ENCODE peak calls at places on chromosomes 1 and 21, in four cellular contexts. One of them, this sample, is unnamed.

GRCh38 chr21:41802185-41802584 is 35.3 kb upstream of the RIPK4 start:
- DNase-seq in GM12891: no peak
- DNase-seq in IMR-90: no peak
- DNase-seq in Peyer's patch: no peak
- DNase-seq in this sample: no peak

GRCh38 chr1:197252981-197253380 is 15.1 kb upstream of the CRB1 start:
- DNase-seq in IMR-90: no peak
- DNase-seq in Peyer's patch: no peak
- DNase-seq in GM12891: no peak
- DNase-seq in this sample: no peak

GRCh38 chr1:201138311-201138840 is 11.4 kb upstream of the ASCL5 start:
- DNase-seq in IMR-90: no peak
- DNase-seq in GM12891: no peak
- DNase-seq in Peyer's patch: no peak
- DNase-seq in this sample: no peak

GRCh38 chr1:28374297-28374696 is 4.8 kb downstream of the PHACTR4 start:
- DNase-seq in GM12891: no peak
- DNase-seq in IMR-90: peak
- DNase-seq in Peyer's patch: no peak
- DNase-seq in this sample: no peak

GRCh38 chr1:26785611-26786436 is 1.9 kb upstream of the PIGV start:
- DNase-seq in Peyer's patch: no peak
- DNase-seq in IMR-90: peak
- DNase-seq in GM12891: no peak
- DNase-seq in this sample: peak

GRCh38 chr1:213925783-213926182 is 62.0 kb upstream of the PROX1 start:
- DNase-seq in GM12891: no peak
- DNase-seq in IMR-90: no peak
- DNase-seq in Peyer's patch: no peak
- DNase-seq in this sample: no peak

GRCh38 chr1:21295059-21295401 is 4.8 kb upstream of the ECE1 start:
- DNase-seq in GM12891: no peak
- DNase-seq in Peyer's patch: no peak
- DNase-seq in IMR-90: peak
- DNase-seq in this sample: no peak

GRCh38 chr1:99855914-99856450 is 5.8 kb downstream of the AGL start:
- DNase-seq in Peyer's patch: no peak
- DNase-seq in IMR-90: peak
- DNase-seq in GM12891: no peak
- DNase-seq in this sample: no peak

GRCh38 chr1:27656157-27656893 is 15.7 kb downstream of the IFI6 start:
- DNase-seq in GM12891: no peak
- DNase-seq in Peyer's patch: no peak
- DNase-seq in IMR-90: peak
- DNase-seq in this sample: no peak

GRCh38 chr1:44609412-44609767 is 64.9 kb downstream of the TMEM53 start:
- DNase-seq in IMR-90: peak
- DNase-seq in GM12891: no peak
- DNase-seq in Peyer's patch: peak
- DNase-seq in this sample: peak

GRCh38 chr1:168057921-168058320 is 78.8 kb downstream of the GPR161 start:
- DNase-seq in IMR-90: peak
- DNase-seq in GM12891: no peak
- DNase-seq in Peyer's patch: no peak
- DNase-seq in this sample: no peak

GRCh38 chr1:185363205-185363604 is 46.2 kb upstream of the IVNS1ABP start:
- DNase-seq in GM12891: no peak
- DNase-seq in Peyer's patch: no peak
- DNase-seq in IMR-90: no peak
- DNase-seq in this sample: no peak

GRCh38 chr1:246428542-246429308 is 78.4 kb downstream of the SMYD3 start:
- DNase-seq in IMR-90: peak
- DNase-seq in GM12891: no peak
- DNase-seq in Peyer's patch: no peak
- DNase-seq in this sample: peak

GRCh38 chr21:36288651-36289243 is 31.2 kb upstream of the MORC3 start:
- DNase-seq in Peyer's patch: no peak
- DNase-seq in IMR-90: peak
- DNase-seq in GM12891: no peak
- DNase-seq in this sample: no peak

GRCh38 chr1:10835423-10836421 is 39.3 kb upstream of the CASZ1 start:
- DNase-seq in GM12891: no peak
- DNase-seq in Peyer's patch: peak
- DNase-seq in IMR-90: peak
- DNase-seq in this sample: no peak

GRCh38 chr1:156004843-156005593 is 15.7 kb downstream of the SSR2 start:
- DNase-seq in IMR-90: no peak
- DNase-seq in Peyer's patch: peak
- DNase-seq in GM12891: no peak
- DNase-seq in this sample: no peak

GRCh38 chr1:24140741-24141181 is 2.2 kb downstream of the IL22RA1 start:
- DNase-seq in IMR-90: no peak
- DNase-seq in GM12891: no peak
- DNase-seq in Peyer's patch: no peak
- DNase-seq in this sample: no peak

GRCh38 chr1:24141311-24141997 is 1.5 kb downstream of the IL22RA1 start:
- DNase-seq in IMR-90: no peak
- DNase-seq in GM12891: no peak
- DNase-seq in Peyer's patch: peak
- DNase-seq in this sample: no peak

GRCh38 chr1:24139159-24139489 is 3.8 kb downstream of the IL22RA1 start:
- DNase-seq in Peyer's patch: no peak
- DNase-seq in GM12891: no peak
- DNase-seq in IMR-90: no peak
- DNase-seq in this sample: no peak

GRCh38 chr1:24139846-24140425 is 3.0 kb downstream of the IL22RA1 start:
- DNase-seq in GM12891: no peak
- DNase-seq in IMR-90: no peak
- DNase-seq in Peyer's patch: no peak
- DNase-seq in this sample: no peak

DNA sequence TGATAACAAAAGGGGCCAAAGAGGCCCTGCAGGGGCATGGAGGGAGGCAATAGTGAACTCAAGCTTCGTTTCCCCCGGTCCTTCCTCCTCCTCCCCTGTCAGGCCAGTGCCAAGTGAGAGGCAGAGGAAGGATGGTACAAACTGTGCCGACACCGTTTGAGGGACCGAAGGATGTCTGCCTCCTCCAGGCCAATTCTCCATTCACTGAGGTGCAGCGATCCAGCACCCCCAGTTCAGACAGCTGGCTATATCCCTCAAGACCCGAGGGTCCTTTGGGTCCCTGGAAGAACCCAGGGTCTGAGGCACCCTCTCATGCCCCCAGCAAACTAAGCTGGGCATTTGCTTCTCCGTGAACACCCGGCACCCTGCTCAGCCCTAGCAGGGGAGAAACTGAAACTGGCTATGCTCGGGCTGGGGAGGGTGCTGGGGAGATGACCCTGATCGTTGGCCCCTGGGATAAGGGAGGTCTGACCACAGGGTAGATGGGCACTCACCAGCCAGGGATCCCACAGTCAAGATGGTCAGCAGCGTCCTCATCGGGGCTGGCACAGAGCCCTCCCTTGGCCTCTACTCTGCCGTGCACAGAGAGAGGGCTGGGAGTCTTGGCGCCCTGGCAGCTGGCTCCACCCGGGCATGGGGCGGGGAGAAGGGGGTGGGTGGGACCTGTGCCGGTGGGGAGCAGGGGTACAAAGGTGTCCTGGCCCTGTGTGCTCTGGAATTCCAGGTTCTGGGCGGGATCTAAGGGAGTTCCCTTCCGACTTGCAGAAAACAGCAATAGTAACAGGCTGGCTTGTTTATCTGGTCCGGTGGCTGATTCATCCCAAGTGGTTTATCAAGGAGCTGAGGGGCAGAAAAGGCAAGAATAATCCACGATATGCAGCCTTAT is at the start of gene IL22RA1:
- DNase-seq in IMR-90: peak
- DNase-seq in GM12891: no peak
- DNase-seq in Peyer's patch: peak
- DNase-seq in this sample: no peak
- TF ChIP-seq POLR2A in IMR-90: no peak
- TF ChIP-seq POLR2A in GM12891: no peak
- TF ChIP-seq POLR2A in Peyer's patch: peak
- TF ChIP-seq POLR2A in this sample: no peak

GRCh38 chr1:153678519-153679336 is at the start of gene NPR1:
- DNase-seq in GM12891: no peak
- DNase-seq in IMR-90: no peak
- DNase-seq in Peyer's patch: peak
- DNase-seq in this sample: peak
- TF ChIP-seq POLR2A in GM12891: no peak
- TF ChIP-seq POLR2A in IMR-90: no peak
- TF ChIP-seq POLR2A in Peyer's patch: no peak
- TF ChIP-seq POLR2A in this sample: no peak

GRCh38 chr1:153958111-153958960 is at the start of gene CRTC2:
- DNase-seq in Peyer's patch: peak
- DNase-seq in GM12891: peak
- DNase-seq in IMR-90: peak
- DNase-seq in this sample: peak
- TF ChIP-seq POLR2A in Peyer's patch: peak
- TF ChIP-seq POLR2A in GM12891: no peak
- TF ChIP-seq POLR2A in IMR-90: peak
- TF ChIP-seq POLR2A in this sample: peak

GRCh38 chr1:87830579-87830978 is 501.9 kb downstream of the LMO4 start:
- DNase-seq in Peyer's patch: no peak
- DNase-seq in IMR-90: no peak
- DNase-seq in GM12891: no peak
- DNase-seq in this sample: no peak

GRCh38 chr1:87834941-87835340 is 506.3 kb downstream of the LMO4 start:
- DNase-seq in GM12891: no peak
- DNase-seq in Peyer's patch: no peak
- DNase-seq in IMR-90: no peak
- DNase-seq in this sample: no peak

GRCh38 chr1:87829360-87829759 is 500.7 kb downstream of the LMO4 start:
- DNase-seq in Peyer's patch: no peak
- DNase-seq in IMR-90: no peak
- DNase-seq in GM12891: no peak
- DNase-seq in this sample: no peak

GRCh38 chr1:87833158-87833557 is 504.5 kb downstream of the LMO4 start:
- DNase-seq in IMR-90: peak
- DNase-seq in Peyer's patch: no peak
- DNase-seq in GM12891: no peak
- DNase-seq in this sample: no peak
- TF ChIP-seq POLR2A in IMR-90: no peak
- TF ChIP-seq POLR2A in Peyer's patch: no peak
- TF ChIP-seq POLR2A in GM12891: no peak
- TF ChIP-seq POLR2A in this sample: no peak

DNA sequence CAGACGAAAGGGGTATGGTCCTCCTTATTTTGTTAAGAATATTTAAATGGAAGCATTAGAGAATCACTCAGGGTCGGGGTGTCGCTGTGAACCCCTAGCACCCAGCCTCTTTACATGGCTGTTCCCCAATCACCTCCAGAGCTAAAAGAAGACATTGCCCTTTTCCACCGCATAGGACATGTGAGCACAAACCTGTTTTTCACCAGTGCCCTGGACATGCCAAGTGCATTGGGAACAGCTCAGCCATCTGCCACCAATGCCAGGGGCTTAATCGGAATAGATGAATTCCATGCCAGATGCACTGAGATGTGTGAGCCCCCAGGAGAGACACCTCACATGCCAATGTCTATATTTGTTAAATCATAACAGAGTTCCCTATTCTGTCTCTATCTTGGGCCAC is 33.3 kb downstream of the EIF2D start:
- DNase-seq in GM12891: no peak
- DNase-seq in IMR-90: no peak
- DNase-seq in Peyer's patch: no peak
- DNase-seq in this sample: no peak
- TF ChIP-seq POLR2A in GM12891: no peak
- TF ChIP-seq POLR2A in IMR-90: no peak
- TF ChIP-seq POLR2A in Peyer's patch: no peak
- TF ChIP-seq POLR2A in this sample: no peak

GRCh38 chr1:31955917-31956736 is 18.0 kb upstream of the PTP4A2 start:
- DNase-seq in IMR-90: peak
- DNase-seq in Peyer's patch: peak
- DNase-seq in GM12891: no peak
- DNase-seq in this sample: peak

GRCh38 chr1:31957701-31958674 is 19.8 kb upstream of the PTP4A2 start:
- DNase-seq in Peyer's patch: no peak
- DNase-seq in GM12891: no peak
- DNase-seq in IMR-90: no peak
- DNase-seq in this sample: peak

GRCh38 chr1:31951276-31951675 is 13.1 kb upstream of the PTP4A2 start:
- DNase-seq in IMR-90: no peak
- DNase-seq in Peyer's patch: no peak
- DNase-seq in GM12891: no peak
- DNase-seq in this sample: no peak

GRCh38 chr1:31952825-31953220 is 14.7 kb upstream of the PTP4A2 start:
- DNase-seq in GM12891: no peak
- DNase-seq in Peyer's patch: no peak
- DNase-seq in IMR-90: no peak
- DNase-seq in this sample: peak

DNA sequence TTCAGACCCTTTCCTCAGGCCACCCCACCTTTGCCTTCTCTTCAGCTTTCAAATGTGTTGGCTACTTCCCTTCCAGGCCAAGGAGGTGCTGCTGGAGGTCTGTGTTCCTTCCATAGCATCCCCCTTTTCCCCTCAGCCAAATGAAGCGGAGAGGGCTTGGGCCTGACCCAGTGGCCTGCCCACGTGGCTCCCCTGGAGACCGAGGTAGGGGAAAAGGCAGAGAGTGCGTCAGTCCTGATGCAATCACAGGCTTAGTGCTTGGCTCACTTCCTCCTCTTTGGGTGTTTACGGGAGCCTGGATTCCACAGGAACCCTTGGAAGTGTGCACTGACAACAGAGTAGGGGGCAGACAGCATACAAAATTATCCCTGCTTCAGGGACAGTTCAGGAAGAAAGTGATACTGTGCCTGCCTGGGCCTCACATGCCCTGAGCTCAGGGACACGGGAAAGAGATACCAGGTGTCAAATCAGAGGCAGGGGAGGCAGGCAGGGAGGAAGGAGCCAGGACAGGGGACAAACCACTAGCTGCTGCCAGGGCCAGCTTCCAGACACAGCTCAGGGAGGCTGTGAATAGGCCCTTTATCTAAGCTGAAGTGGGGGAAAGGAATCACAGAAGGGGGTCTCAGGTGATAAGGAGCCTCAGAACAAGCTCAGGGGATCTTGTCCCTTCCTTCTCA is 16.6 kb upstream of the PTP4A2 start:
- DNase-seq in Peyer's patch: peak
- DNase-seq in IMR-90: peak
- DNase-seq in GM12891: no peak
- DNase-seq in this sample: peak
- TF ChIP-seq POLR2A in Peyer's patch: no peak
- TF ChIP-seq POLR2A in IMR-90: peak
- TF ChIP-seq POLR2A in GM12891: no peak
- TF ChIP-seq POLR2A in this sample: no peak